ENCODE peak calls at places on chromosomes 12 and 14, in seven cellular contexts. J is NCI-H2171; P is LoVo; A is activated CD4-positive, CD25-positive, alpha-beta regulatory T cell treated with anti-CD3 and anti-CD28 coated beads, Interleukin-2, amount 50 U/mL, for 72 hours; Y is activated T-cell treated with anti-CD3 and anti-CD28 coated beads for 1 hour; H is kidney tubule cell; F is right lobe of liver. W is an unnamed sample.
A peak's percentile ranks its signal among the peaks of the same experiment; 100 is the strongest.

GRCh38 chr12:29073631-29074239 is 75.3 kb upstream of the FAR2 start:
- DNase-seq in F (no peak), Y (no peak), J (peak; percentile 63), A (no peak), H (peak; percentile 62), P (peak; percentile 70), W (no peak)

GRCh38 chr12:42756841-42757661 is 167.5 kb upstream of the PRICKLE1 start:
- DNase-seq in Y (no peak), H (peak; percentile 100), F (no peak), P (peak; percentile 61), J (no peak), A (no peak), W (no peak)

GRCh38 chr12:47754881-47755280 is 3.8 kb downstream of the RAPGEF3 start:
- DNase-seq in A (no peak), F (no peak), P (peak; percentile 60), H (no peak), J (no peak), Y (no peak), W (no peak)

GRCh38 chr14:54642121-54642520 is 75.2 kb downstream of the SAMD4A start:
- DNase-seq in Y (no peak), P (no peak), F (no peak), A (no peak), J (no peak), H (no peak), W (no peak)

GRCh38 chr12:47267571-47267970 is 187.8 kb upstream of the AMIGO2 start:
- DNase-seq in H (peak; percentile 52), J (no peak), P (no peak), A (no peak), Y (no peak), F (no peak), W (no peak)

GRCh38 chr12:24226745-24227350 is 277.4 kb upstream of the SOX5 start:
- DNase-seq in P (peak; percentile 3), F (no peak), J (no peak), Y (no peak), A (no peak), H (peak; percentile 80), W (no peak)

GRCh38 chr12:45730116-45730841 is 773 bp downstream of the ARID2 start:
- DNase-seq in F (peak; percentile 67), J (peak; percentile 31), A (peak; percentile 63), Y (peak; percentile 40), P (peak; percentile 60), H (peak; percentile 60), W (peak; percentile 43)

GRCh38 chr14:69226736-69227135 is 33.2 kb upstream of the GALNT16 start:
- DNase-seq in P (no peak), Y (no peak), F (no peak), J (no peak), A (no peak), H (no peak), W (no peak)

GRCh38 chr12:131221061-131221945 is 267.6 kb downstream of the ADGRD1 start:
- DNase-seq in Y (no peak), P (no peak), F (peak; percentile 46), J (no peak), A (no peak), H (no peak), W (no peak)

GRCh38 chr12:42981379-42981778 is 391.8 kb upstream of the PRICKLE1 start:
- DNase-seq in H (peak; percentile 35), J (no peak), F (no peak), Y (no peak), P (no peak), A (no peak), W (no peak)

GRCh38 chr14:57182760-57183503 is 85.8 kb downstream of the EXOC5 start:
- DNase-seq in F (no peak), P (peak; percentile 12), A (no peak), Y (no peak), H (peak; percentile 38), J (peak; percentile 37), W (no peak)

GRCh38 chr12:31749024-31749704 is 20.3 kb upstream of the AMN1 start:
- DNase-seq in H (peak; percentile 99), Y (peak; percentile 33), A (peak; percentile 64), P (peak; percentile 100), F (peak; percentile 64), J (peak; percentile 84), W (peak; percentile 39)

GRCh38 chr14:71967709-71968108 is 35.5 kb downstream of the RGS6 start:
- DNase-seq in A (no peak), Y (no peak), J (no peak), P (no peak), F (no peak), H (no peak), W (no peak)

GRCh38 chr12:28578361-28578760 is 388.1 kb downstream of the CCDC91 start:
- DNase-seq in J (no peak), A (no peak), H (no peak), Y (no peak), F (no peak), P (no peak), W (no peak)

GRCh38 chr12:57892232-57892987 is 45.9 kb upstream of the CTDSP2 start:
- DNase-seq in F (no peak), P (no peak), J (no peak), Y (no peak), H (no peak), A (no peak), W (no peak)

GRCh38 chr14:105841022-105842009 is 314.9 kb downstream of the TMEM121 start:
- DNase-seq in F (no peak), J (no peak), H (no peak), A (no peak), Y (no peak), P (no peak), W (no peak)

GRCh38 chr14:61575751-61576150 is 119.6 kb upstream of the HIF1A start:
- DNase-seq in J (no peak), Y (no peak), A (no peak), P (no peak), H (peak; percentile 68), F (no peak), W (no peak)

GRCh38 chr14:95098984-95099599 is 58.2 kb downstream of the DICER1 start:
- DNase-seq in H (peak; percentile 59), F (no peak), Y (peak; percentile 6), J (peak; percentile 6), P (peak; percentile 44), A (no peak), W (no peak)

GRCh38 chr14:52012635-52013034 is 23.3 kb downstream of the RTRAF start:
- DNase-seq in H (no peak), P (no peak), J (peak; percentile 17), A (no peak), F (peak; percentile 59), Y (no peak), W (no peak)

GRCh38 chr14:71666579-71667145 is 265.6 kb upstream of the RGS6 start:
- DNase-seq in P (no peak), J (no peak), F (no peak), A (no peak), Y (no peak), H (no peak), W (no peak)

GRCh38 chr12:68267892-68268396 is 14.5 kb upstream of the IL22 start:
- DNase-seq in H (no peak), Y (no peak), P (no peak), F (no peak), J (no peak), A (no peak), W (no peak)

GRCh38 chr14:56116128-56116900 is 1.9 kb upstream of the PELI2 start:
- DNase-seq in F (no peak), P (no peak), Y (no peak), H (no peak), J (no peak), A (no peak), W (no peak)

GRCh38 chr12:27644446-27644845 is 51.8 kb upstream of the REP15 start:
- DNase-seq in P (no peak), Y (no peak), F (no peak), J (no peak), A (no peak), H (no peak), W (no peak)

GRCh38 chr12:54701940-54702592 is 53.9 kb upstream of the DCD start:
- DNase-seq in Y (no peak), F (no peak), H (peak; percentile 60), A (no peak), P (peak; percentile 58), J (no peak), W (no peak)

GRCh38 chr14:91138511-91139359 is 24.9 kb downstream of the DGLUCY start:
- DNase-seq in H (peak; percentile 36), P (no peak), F (no peak), A (no peak), J (peak; percentile 27), Y (no peak), W (no peak)

GRCh38 chr12:95130096-95130495 is 56.7 kb upstream of the NR2C1 start:
- DNase-seq in F (no peak), A (no peak), P (no peak), Y (no peak), J (no peak), H (peak; percentile 23), W (no peak)

GRCh38 chr12:132765366-132765765 is 3.7 kb upstream of the ANKLE2 start:
- DNase-seq in A (no peak), H (no peak), J (no peak), P (no peak), Y (no peak), F (no peak), W (no peak)

GRCh38 chr14:50064993-50065392 is 51.4 kb downstream of the VCPKMT start:
- DNase-seq in J (no peak), A (peak; percentile 51), Y (no peak), F (no peak), P (no peak), H (peak; percentile 17), W (peak; percentile 39)